ENCODE peak calls at places on chromosomes 5 and 9, in six cellular contexts. O is AG09319; D is CD4-positive, alpha-beta T cell; P is AG09309; C is fibroblast of the aortic adventitia; Z is nephron progenitor cell. A is an unnamed sample.

GRCh38 chr9:1100945-1101344 is 50.8 kb downstream of the DMRT2 start:
- DNase-seq in O (no peak), D (no peak), P (no peak), C (peak; percentile 34), Z (peak; percentile 59), A (peak; percentile 50)

GRCh38 chr5:32444191-32444945 is at the start of gene ZFR:
- DNase-seq in O (peak; percentile 76), D (peak; percentile 87), P (peak; percentile 48), C (peak; percentile 83), Z (peak; percentile 93), A (peak; percentile 92)

GRCh38 chr9:13569706-13570423 is 290.4 kb upstream of the MPDZ start:
- DNase-seq in O (no peak), D (no peak), P (no peak), C (peak; percentile 99), Z (no peak), A (no peak)

GRCh38 chr5:172377856-172378255 is 76.5 kb downstream of the SH3PXD2B start:
- DNase-seq in O (no peak), D (no peak), P (no peak), C (no peak), Z (no peak), A (no peak)

GRCh38 chr5:108940500-108940899 is 192.8 kb downstream of the FER start:
- DNase-seq in O (no peak), D (no peak), P (no peak), C (no peak), Z (no peak), A (no peak)

GRCh38 chr9:2227468-2227867 is 212.3 kb downstream of the SMARCA2 start:
- DNase-seq in O (peak; percentile 22), D (no peak), P (peak; percentile 32), C (peak; percentile 90), Z (no peak), A (no peak)

GRCh38 chr5:118657576-118657975 is 330.8 kb downstream of the DTWD2 start:
- DNase-seq in O (no peak), D (no peak), P (no peak), C (no peak), Z (no peak), A (no peak)

GRCh38 chr5:118354806-118355205 is 633.5 kb downstream of the DTWD2 start:
- DNase-seq in O (no peak), D (no peak), P (no peak), C (no peak), Z (no peak), A (peak; percentile 1)

GRCh38 chr5:123176224-123176937 is 87.3 kb downstream of the PRDM6 start:
- DNase-seq in O (no peak), D (no peak), P (peak; percentile 11), C (peak; percentile 63), Z (no peak), A (peak; percentile 22)

GRCh38 chr5:80998590-80998979 is 38.4 kb downstream of the RASGRF2 start:
- DNase-seq in O (no peak), D (no peak), P (no peak), C (no peak), Z (no peak), A (no peak)

GRCh38 chr9:90169490-90169889 is 473.1 kb downstream of the DIRAS2 start:
- DNase-seq in O (no peak), D (no peak), P (no peak), C (no peak), Z (no peak), A (no peak)

GRCh38 chr5:10801931-10802674 is 41.1 kb upstream of the DAP start:
- DNase-seq in O (no peak), D (no peak), P (no peak), C (peak; percentile 31), Z (no peak), A (peak; percentile 22)

GRCh38 chr9:95009459-95009858 is 283.0 kb downstream of the AOPEP start:
- DNase-seq in O (no peak), D (no peak), P (no peak), C (peak; percentile 37), Z (no peak), A (no peak)

GRCh38 chr9:7976167-7976755 is 176.7 kb upstream of the DMAC1 start:
- DNase-seq in O (no peak), D (peak; percentile 29), P (no peak), C (no peak), Z (no peak), A (no peak)

GRCh38 chr9:88905506-88905905 is 85.8 kb upstream of the S1PR3 start:
- DNase-seq in O (no peak), D (no peak), P (no peak), C (no peak), Z (no peak), A (peak; percentile 39)

GRCh38 chr5:41522193-41522786 is 11.9 kb upstream of the PLCXD3 start:
- DNase-seq in O (no peak), D (no peak), P (no peak), C (no peak), Z (no peak), A (peak; percentile 12)

GRCh38 chr5:53368966-53369605 is 111.3 kb upstream of the FST start:
- DNase-seq in O (peak; percentile 52), D (no peak), P (no peak), C (peak; percentile 83), Z (no peak), A (no peak)

GRCh38 chr5:53367727-53368126 is 112.7 kb upstream of the FST start:
- DNase-seq in O (no peak), D (no peak), P (no peak), C (no peak), Z (no peak), A (no peak)

GRCh38 chr5:53369681-53370080 is 110.7 kb upstream of the FST start:
- DNase-seq in O (no peak), D (no peak), P (no peak), C (no peak), Z (no peak), A (no peak)

GRCh38 chr5:53366245-53366644 is 114.2 kb upstream of the FST start:
- DNase-seq in O (no peak), D (no peak), P (no peak), C (peak; percentile 42), Z (no peak), A (no peak)

GRCh38 chr5:53368516-53368915 is 111.9 kb upstream of the FST start:
- DNase-seq in O (no peak), D (no peak), P (no peak), C (peak; percentile 43), Z (no peak), A (peak; percentile 51)
- TF ChIP-seq CTCF in O (no peak), D (no peak), P (no peak), C (no peak), Z (no peak), A (no peak)

DNA sequence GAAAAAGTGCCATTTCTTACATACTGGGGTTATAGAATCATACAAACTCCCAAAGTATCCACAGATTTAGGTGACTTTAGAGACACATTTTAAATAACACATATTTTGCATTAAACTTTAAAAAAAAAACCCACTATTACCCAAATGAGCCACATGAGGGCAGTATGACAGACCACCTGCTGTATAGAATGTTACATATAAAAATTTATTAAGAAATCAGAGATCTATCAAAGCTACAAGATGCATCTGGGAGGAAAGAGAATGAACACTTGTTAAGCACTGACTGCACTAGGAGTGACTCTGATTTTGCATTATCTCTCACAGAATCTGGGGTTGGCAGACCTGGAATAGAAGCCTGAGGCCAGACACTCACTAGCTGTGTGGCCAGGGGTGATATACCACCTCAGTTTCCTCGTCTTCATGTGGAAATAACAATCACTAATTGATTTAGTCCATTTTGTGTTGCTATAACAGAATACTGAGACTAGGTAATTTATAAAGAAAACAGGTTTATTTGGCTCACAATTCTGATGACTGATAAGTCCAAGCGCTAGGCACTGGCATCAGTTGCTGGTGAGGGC is 98.4 kb downstream of the ARSB start:
- DNase-seq in O (no peak), D (no peak), P (no peak), C (peak; percentile 54), Z (no peak), A (peak; percentile 45)
- TF ChIP-seq CTCF in O (peak; percentile 60), D (peak; percentile 59), P (peak; percentile 57), C (peak; percentile 63), Z (peak; percentile 45), A (peak; percentile 63)

GRCh38 chr5:168884040-168884439 is 304.9 kb upstream of the PANK3 start:
- DNase-seq in O (no peak), D (no peak), P (no peak), C (no peak), Z (no peak), A (no peak)

GRCh38 chr5:168879929-168880328 is 300.8 kb upstream of the PANK3 start:
- DNase-seq in O (no peak), D (no peak), P (no peak), C (peak; percentile 66), Z (no peak), A (peak; percentile 55)

GRCh38 chr5:168883253-168883880 is 304.2 kb upstream of the PANK3 start:
- DNase-seq in O (no peak), D (no peak), P (no peak), C (no peak), Z (peak; percentile 51), A (no peak)

GRCh38 chr5:168882283-168882682 is 303.1 kb upstream of the PANK3 start:
- DNase-seq in O (no peak), D (no peak), P (no peak), C (no peak), Z (no peak), A (no peak)

DNA sequence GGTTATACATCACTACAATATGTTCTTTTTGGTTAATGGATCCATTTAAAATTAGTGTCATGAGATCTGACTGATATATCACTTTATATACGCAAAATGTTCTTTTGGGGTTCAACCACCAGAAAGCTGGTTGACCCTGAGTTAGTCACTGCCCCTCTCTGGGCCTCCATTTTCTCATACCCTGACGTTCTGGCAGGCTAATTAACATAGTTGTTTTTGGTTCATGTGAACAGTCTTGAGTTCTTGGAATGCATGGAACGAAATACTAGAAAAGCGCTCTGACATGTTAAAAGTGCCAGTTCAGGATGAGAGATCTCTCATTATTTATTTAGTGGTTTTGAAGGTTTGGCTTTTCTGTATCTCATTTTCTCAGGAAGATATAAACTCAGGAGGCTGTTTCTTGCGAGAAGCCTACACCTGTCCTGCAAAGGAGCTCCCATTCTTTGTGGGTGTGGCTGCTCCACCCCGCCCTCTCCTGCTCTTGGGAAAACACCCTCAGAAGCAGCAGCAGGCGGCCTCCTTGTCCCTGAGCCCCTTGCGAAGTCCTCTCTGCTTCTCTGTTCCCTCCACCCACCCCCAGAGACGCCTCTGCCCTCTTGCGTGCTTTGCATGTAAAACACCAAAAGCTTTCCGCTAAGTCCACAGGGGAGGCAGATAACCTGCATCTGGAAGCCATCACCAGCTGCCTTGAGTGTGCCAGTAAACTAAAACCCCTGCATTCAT is 302.4 kb upstream of the PANK3 start:
- DNase-seq in O (no peak), D (no peak), P (no peak), C (no peak), Z (peak; percentile 31), A (no peak)
- TF ChIP-seq CTCF in O (no peak), D (no peak), P (no peak), C (no peak), Z (no peak), A (no peak)

DNA sequence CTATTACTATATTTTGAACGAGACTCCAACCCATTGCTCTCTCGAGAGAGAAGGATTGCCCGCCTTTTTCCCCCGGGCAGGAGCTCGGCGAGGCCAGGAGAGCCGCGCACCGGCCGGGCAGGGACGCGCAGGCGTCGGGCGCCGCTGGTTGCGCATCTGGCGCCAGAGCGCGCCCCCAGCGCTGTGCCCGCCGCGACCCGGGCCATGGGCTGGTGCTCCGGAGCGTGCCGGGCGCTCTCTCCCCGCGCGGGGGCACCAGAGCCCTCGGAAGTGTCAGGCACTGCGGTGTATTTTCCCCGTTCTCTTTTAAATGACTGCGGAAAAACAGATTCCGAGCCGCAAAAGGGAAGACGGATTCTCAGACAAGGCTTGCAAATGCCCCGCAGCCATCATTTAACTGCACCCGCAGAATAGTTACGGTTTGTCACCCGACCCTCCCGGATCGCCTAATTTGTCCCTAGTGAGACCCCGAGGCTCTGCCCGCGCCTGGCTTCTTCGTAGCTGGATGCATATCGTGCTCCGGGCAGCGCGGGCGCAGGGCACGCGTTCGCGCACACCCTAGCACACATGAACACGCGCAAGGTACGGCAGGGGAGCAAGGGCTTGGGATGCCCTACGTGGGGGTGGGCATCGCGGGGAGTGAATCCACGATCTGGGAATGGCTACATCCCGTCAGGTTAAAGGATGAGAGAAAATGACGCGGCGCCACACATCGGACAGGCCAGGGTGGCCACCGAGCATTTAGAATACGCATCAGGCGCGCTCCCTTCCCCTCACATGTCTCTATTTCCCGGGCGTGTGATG is 1.1 kb upstream of the NTRK2 start:
- DNase-seq in O (peak; percentile 19), D (no peak), P (no peak), C (peak; percentile 35), Z (peak; percentile 90), A (peak; percentile 36)
- TF ChIP-seq CTCF in O (peak; percentile 44), D (no peak), P (peak; percentile 55), C (peak; percentile 28), Z (peak; percentile 62), A (peak; percentile 37)